ENCODE peak calls at places on chromosomes 3 and 15, in six cellular contexts. O, F, L, P, Y and W are unnamed samples.

GRCh38 chr3:127056281-127056680 is 73.4 kb downstream of the PLXNA1 start:
- DNase-seq in P (no peak), O (peak; percentile 3), Y (no peak), L (no peak), F (no peak), W (peak; percentile 28)

GRCh38 chr15:66588971-66589370 is 23.2 kb upstream of the LCTL start:
- DNase-seq in F (no peak), Y (no peak), L (no peak), P (no peak), O (no peak), W (no peak)

GRCh38 chr15:76345880-76346665 is 9.5 kb downstream of the ISL2 start:
- DNase-seq in F (peak; percentile 32), L (no peak), P (no peak), Y (no peak), O (no peak), W (no peak)

GRCh38 chr3:143970773-143971366 is 753 bp upstream of the DIPK2A start:
- DNase-seq in F (peak; percentile 78), L (peak; percentile 65), Y (peak; percentile 88), O (peak; percentile 60), P (peak; percentile 43), W (peak; percentile 61)

GRCh38 chr15:85045615-85046014 is 64.0 kb downstream of the PDE8A start:
- DNase-seq in Y (no peak), P (no peak), L (no peak), O (no peak), F (no peak), W (no peak)

GRCh38 chr3:44647771-44648170 is 761 bp upstream of the ZNF35 start:
- DNase-seq in P (no peak), O (no peak), F (no peak), Y (no peak), L (no peak), W (no peak)

GRCh38 chr3:188051801-188052228 is 102.1 kb upstream of the LPP start:
- DNase-seq in Y (peak; percentile 86), P (no peak), F (no peak), O (peak; percentile 58), L (peak; percentile 83), W (no peak)

GRCh38 chr15:89057506-89058133 is 30.6 kb upstream of the ABHD2 start:
- DNase-seq in O (peak; percentile 81), Y (peak; percentile 95), L (peak; percentile 74), P (peak; percentile 64), F (peak; percentile 76), W (peak; percentile 95)

GRCh38 chr3:197216169-197216860 is 82.1 kb downstream of the DLG1 start:
- DNase-seq in O (no peak), Y (no peak), L (peak; percentile 24), F (no peak), P (no peak), W (no peak)

GRCh38 chr3:62632510-62633294 is 242.5 kb downstream of the CADPS start:
- DNase-seq in F (no peak), O (no peak), Y (no peak), L (no peak), P (no peak), W (no peak)

GRCh38 chr15:71515375-71516186 is 294.8 kb upstream of the NR2E3 start:
- DNase-seq in L (peak; percentile 40), F (no peak), P (no peak), O (no peak), Y (no peak), W (no peak)

GRCh38 chr15:94843060-94843459 is 611.7 kb downstream of the MCTP2 start:
- DNase-seq in O (no peak), L (no peak), Y (no peak), P (no peak), F (no peak), W (no peak)
- H3K4me3 ChIP-seq in O (no peak overlapping the region), L (no peak overlapping the region), Y (no peak overlapping the region), P (no peak overlapping the region), F (no peak overlapping the region), W (no peak overlapping the region)

DNA sequence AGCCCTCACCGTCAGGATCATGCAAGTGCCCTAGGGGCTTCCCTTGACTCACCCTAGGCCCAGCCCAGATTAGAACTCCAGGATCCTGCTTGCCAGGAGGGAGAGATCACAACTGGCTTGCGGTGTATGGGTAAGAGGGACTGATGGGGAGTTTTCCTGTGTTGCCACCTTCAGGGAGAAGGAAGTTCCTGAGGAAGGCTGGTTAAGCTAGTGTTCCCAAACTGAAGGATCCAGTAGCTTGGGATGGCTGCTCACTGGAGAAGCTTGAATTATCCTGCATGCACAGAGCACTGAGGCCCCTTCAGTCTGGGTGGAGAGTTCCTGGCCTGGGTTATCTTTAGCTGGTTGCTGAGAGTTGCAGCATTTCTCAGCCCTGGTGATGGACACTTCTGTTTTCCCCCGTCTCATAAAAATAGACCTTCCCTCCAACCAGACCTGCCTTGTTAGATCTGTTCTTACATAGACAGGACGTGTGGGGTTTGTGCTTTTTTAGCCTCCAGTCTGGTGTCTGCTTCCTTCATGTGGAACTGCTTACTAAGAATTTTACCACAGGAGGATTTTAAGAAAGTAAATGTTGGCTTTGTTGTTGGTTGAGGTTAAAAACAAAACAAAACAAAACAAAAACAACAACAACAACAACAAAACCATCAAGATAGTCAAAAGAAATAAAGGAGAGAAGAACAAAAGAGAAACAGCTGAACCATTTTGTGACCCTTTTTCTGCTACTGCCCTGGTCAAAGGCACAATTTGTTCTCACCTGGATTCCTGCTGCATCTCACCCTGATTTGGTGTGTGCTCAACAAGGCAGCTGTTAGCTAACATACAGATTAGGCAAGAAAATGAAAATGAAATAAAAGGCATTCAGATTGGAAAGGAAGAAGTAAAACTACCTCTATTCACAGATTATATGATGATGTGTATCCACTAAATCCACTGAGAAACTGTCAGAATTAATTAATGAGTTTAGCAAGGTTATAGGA is 28.4 kb upstream of the XIRP1 start:
- DNase-seq in Y (no peak), L (no peak), O (no peak), F (peak; percentile 77), P (no peak), W (no peak)
- H3K27ac ChIP-seq in Y (no peak overlapping the region), L (no peak overlapping the region), O (no peak overlapping the region), F (peak overlapping the region; percentile 92), P (no peak overlapping the region), W (no peak overlapping the region)

GRCh38 chr3:181936774-181937173 is 225.0 kb downstream of the SOX2 start:
- DNase-seq in P (no peak), L (no peak), Y (no peak), F (no peak), O (no peak), W (no peak)

GRCh38 chr3:181935915-181936314 is 224.2 kb downstream of the SOX2 start:
- DNase-seq in L (no peak), O (no peak), P (no peak), F (no peak), Y (no peak), W (no peak)

GRCh38 chr3:181933052-181933618 is 221.4 kb downstream of the SOX2 start:
- DNase-seq in F (no peak), Y (no peak), L (no peak), O (no peak), P (no peak), W (no peak)

GRCh38 chr3:181930105-181930504 is 218.4 kb downstream of the SOX2 start:
- DNase-seq in L (no peak), O (no peak), F (no peak), Y (no peak), P (no peak), W (no peak)

GRCh38 chr3:181932039-181932438 is 220.3 kb downstream of the SOX2 start:
- DNase-seq in P (no peak), Y (no peak), O (no peak), L (no peak), F (no peak), W (no peak)
- H3K4me3 ChIP-seq in P (no peak overlapping the region), Y (no peak overlapping the region), O (no peak overlapping the region), L (no peak overlapping the region), F (no peak overlapping the region), W (no peak overlapping the region)

GRCh38 chr3:164190566-164190965 is 887.7 kb downstream of the SI start:
- DNase-seq in P (no peak), O (no peak), Y (no peak), L (no peak), F (no peak), W (no peak)

DNA sequence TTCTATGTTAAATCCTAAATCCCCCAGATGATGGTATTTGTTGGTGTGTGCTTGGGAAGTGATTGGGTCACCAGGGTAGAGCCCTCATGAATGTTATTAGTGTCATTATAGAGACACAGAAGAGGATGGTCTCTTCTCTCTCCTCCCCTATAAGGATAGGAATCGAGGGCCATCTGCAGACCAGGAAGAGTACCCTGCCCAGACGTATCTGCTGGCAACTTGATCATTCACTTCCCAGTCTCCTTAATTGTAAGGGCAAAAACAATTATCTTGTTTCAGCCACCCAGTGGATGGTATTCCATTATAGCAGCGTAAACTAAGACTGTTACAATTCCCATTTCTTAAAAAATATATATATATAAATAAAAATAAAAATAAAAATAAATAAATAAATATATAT is 892.2 kb downstream of the SI start:
- DNase-seq in P (no peak), Y (no peak), L (no peak), F (no peak), O (no peak), W (no peak)
- H3K27ac ChIP-seq in P (no peak overlapping the region), Y (no peak overlapping the region), L (no peak overlapping the region), F (no peak overlapping the region), O (no peak overlapping the region), W (no peak overlapping the region)

DNA sequence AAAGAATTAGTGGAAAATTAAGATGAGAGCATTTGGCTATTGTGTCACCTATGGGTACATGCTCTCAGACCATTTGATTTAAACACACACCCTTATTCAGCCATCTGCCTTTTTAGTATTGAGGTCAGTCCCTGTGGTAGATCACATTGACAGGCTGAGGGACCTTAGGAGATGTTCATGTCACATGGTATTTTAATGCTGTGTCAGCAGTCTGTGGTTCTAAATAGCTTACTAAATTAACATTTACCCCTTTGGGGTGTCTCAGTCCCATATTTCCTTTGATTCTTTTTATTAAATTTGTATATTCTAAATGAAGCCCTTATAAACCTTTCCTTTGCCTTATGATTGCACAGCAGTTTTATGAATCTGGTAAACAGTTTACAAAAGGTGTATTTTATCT is 2.3 kb downstream of the RBM5 start:
- DNase-seq in O (no peak), L (no peak), F (no peak), Y (no peak), P (no peak), W (no peak)
- H3K4me3 ChIP-seq in O (peak overlapping the region; percentile 100), L (no peak overlapping the region), F (peak overlapping the region; percentile 97), Y (no peak overlapping the region), P (peak overlapping the region; percentile 93), W (peak overlapping the region; percentile 99)